ENCODE peak calls at places on chromosome 18, in six cellular contexts. N is K562, C is IMR-90, M is H1, V is SK-N-SH, E is GM12878. B is an unnamed sample.

GRCh38 chr18:61173579-61173978 is 159.7 kb upstream of the CDH20 start:
- DNase-seq in M (no peak), N (no peak), C (no peak), V (no peak), E (no peak), B (no peak)

GRCh38 chr18:52118684-52119083 is 221.3 kb upstream of the DCC start:
- DNase-seq in C (no peak), M (no peak), V (no peak), E (no peak), N (no peak), B (no peak)

GRCh38 chr18:11669271-11669947 is 19.7 kb upstream of the GNAL start:
- DNase-seq in V (no peak), N (no peak), E (no peak), M (no peak), C (no peak), B (no peak)

GRCh38 chr18:28002841-28003240 is 174.1 kb downstream of the CDH2 start:
- DNase-seq in N (no peak), M (no peak), V (no peak), C (no peak), E (no peak), B (no peak)

GRCh38 chr18:70390366-70391090 is 101.7 kb downstream of the SOCS6 start:
- DNase-seq in N (no peak), C (peak), E (no peak), V (no peak), M (no peak), B (no peak)

GRCh38 chr18:46482831-46483230 is 174.2 kb downstream of the LOXHD1 start:
- DNase-seq in C (no peak), M (no peak), V (no peak), E (no peak), N (no peak), B (no peak)

GRCh38 chr18:38563396-38563980 is 997.9 kb upstream of the CELF4 start:
- DNase-seq in M (no peak), N (no peak), E (no peak), V (no peak), C (no peak), B (no peak)

GRCh38 chr18:24659837-24660720 is 199.6 kb downstream of the HRH4 start:
- DNase-seq in E (no peak), M (no peak), C (peak), N (no peak), V (no peak), B (no peak)

GRCh38 chr18:27750014-27750413 is 426.9 kb downstream of the CDH2 start:
- DNase-seq in V (peak), C (peak), M (peak), N (no peak), E (no peak), B (no peak)

GRCh38 chr18:50192903-50193795 is 1.8 kb downstream of the MYO5B start:
- DNase-seq in E (no peak), C (no peak), V (peak), M (no peak), N (no peak), B (no peak)

GRCh38 chr18:71878226-71878625 is 665.9 kb downstream of the CBLN2 start:
- DNase-seq in M (no peak), E (no peak), N (no peak), C (no peak), V (no peak), B (no peak)

GRCh38 chr18:23950644-23951043 is 63.9 kb upstream of the TTC39C start:
- DNase-seq in C (no peak), V (no peak), N (no peak), E (no peak), M (no peak), B (no peak)

GRCh38 chr18:6482198-6482977 is 67.7 kb upstream of the L3MBTL4 start:
- DNase-seq in C (peak), N (peak), E (no peak), M (peak), V (peak), B (peak)

GRCh38 chr18:65567372-65567771 is 183.4 kb upstream of the CDH7 start:
- DNase-seq in N (no peak), C (no peak), V (peak), M (no peak), E (no peak), B (no peak)

GRCh38 chr18:38693085-38693484 is 1127.5 kb upstream of the CELF4 start:
- DNase-seq in E (no peak), C (no peak), M (no peak), N (no peak), V (no peak), B (no peak)

GRCh38 chr18:78670778-78671405 is 308.7 kb upstream of the SALL3 start:
- DNase-seq in M (no peak), V (no peak), C (no peak), E (no peak), N (no peak), B (no peak)

GRCh38 chr18:31551883-31552282 is 39.8 kb upstream of the TTR start:
- DNase-seq in V (no peak), M (no peak), C (no peak), N (no peak), E (no peak), B (no peak)

GRCh38 chr18:29160123-29160522 is 983.2 kb upstream of the CDH2 start:
- DNase-seq in V (no peak), N (no peak), M (no peak), E (no peak), C (no peak), B (no peak)

GRCh38 chr18:43596106-43596712 is 318.9 kb upstream of the SYT4 start:
- DNase-seq in M (no peak), V (peak), E (no peak), C (peak), N (peak), B (peak)

GRCh38 chr18:11034816-11035215 is 114.6 kb downstream of the PIEZO2 start:
- DNase-seq in E (no peak), N (no peak), C (peak), M (no peak), V (no peak), B (no peak)

GRCh38 chr18:7281579-7281978 is 50.7 kb downstream of the LRRC30 start:
- DNase-seq in E (no peak), M (no peak), V (no peak), N (no peak), C (no peak), B (no peak)

GRCh38 chr18:55912071-55912470 is 324.1 kb upstream of the TCF4 start:
- DNase-seq in N (no peak), C (no peak), M (no peak), E (no peak), V (no peak), B (no peak)

GRCh38 chr18:9348766-9349165 is 14.2 kb downstream of the TWSG1 start:
- DNase-seq in C (peak), E (no peak), N (no peak), M (no peak), V (no peak), B (no peak)

GRCh38 chr18:11251229-11251890 is 102.0 kb upstream of the PIEZO2 start:
- DNase-seq in V (no peak), C (peak), M (no peak), E (no peak), N (no peak), B (no peak)

GRCh38 chr18:11408555-11408954 is 200.8 kb upstream of the SLC35G4 start:
- DNase-seq in N (no peak), M (no peak), C (no peak), V (no peak), E (no peak), B (no peak)

GRCh38 chr18:69968073-69968472 is 20.4 kb upstream of the CD226 start:
- DNase-seq in M (no peak), C (no peak), E (no peak), V (peak), N (no peak), B (no peak)

GRCh38 chr18:1018211-1018651 is 113.6 kb downstream of the ADCYAP1 start:
- DNase-seq in C (peak), N (no peak), V (no peak), E (no peak), M (no peak), B (no peak)

GRCh38 chr18:57062178-57062577 is 84.7 kb upstream of the BOD1L2 start:
- DNase-seq in V (no peak), M (no peak), N (no peak), C (no peak), E (no peak), B (no peak)

GRCh38 chr18:57060814-57061213 is 86.1 kb upstream of the BOD1L2 start:
- DNase-seq in V (no peak), E (no peak), C (no peak), N (no peak), M (no peak), B (no peak)

GRCh38 chr18:57059366-57059765 is 87.5 kb upstream of the BOD1L2 start:
- DNase-seq in C (no peak), M (no peak), E (no peak), N (no peak), V (no peak), B (no peak)

GRCh38 chr18:57063601-57064000 is 83.3 kb upstream of the BOD1L2 start:
- DNase-seq in V (no peak), M (no peak), E (no peak), N (no peak), C (no peak), B (no peak)

DNA sequence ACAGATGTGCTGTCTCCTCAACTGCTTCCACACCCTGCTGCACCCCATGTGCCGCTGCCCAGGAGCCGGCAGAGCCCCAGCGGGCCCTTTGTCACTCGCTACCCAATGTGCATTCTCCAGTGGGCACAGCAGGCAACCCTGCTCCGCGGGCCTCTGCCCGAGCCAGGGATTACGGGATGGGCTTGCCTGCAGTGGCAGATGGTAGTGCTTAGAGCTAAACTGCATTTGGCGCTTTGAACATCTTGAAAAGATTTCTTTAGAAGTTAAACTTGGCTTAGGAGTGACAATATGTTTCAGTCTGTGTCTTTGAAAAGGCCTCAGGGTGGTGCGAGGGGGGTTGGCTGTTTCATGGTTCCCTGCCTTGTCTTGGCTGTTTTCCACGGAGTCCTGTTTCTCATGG is 84.0 kb upstream of the BOD1L2 start:
- DNase-seq in E (no peak), N (no peak), M (no peak), V (no peak), C (no peak), B (no peak)
- TF ChIP-seq RFX5 in E (no peak), N (no peak), M (no peak), V (no peak), C (no peak), B (no peak)

GRCh38 chr18:48161201-48161910 is 230.9 kb upstream of the SMAD2 start:
- DNase-seq in C (peak), N (peak), V (peak), M (no peak), E (no peak), B (peak)
- TF ChIP-seq RFX5 in C (no peak), N (no peak), V (no peak), M (no peak), E (no peak), B (no peak)

GRCh38 chr18:26621161-26622026 is 73.0 kb upstream of the KCTD1 start:
- DNase-seq in N (peak), V (peak), C (no peak), M (peak), E (no peak), B (peak)
- TF ChIP-seq RFX5 in N (no peak), V (no peak), C (no peak), M (no peak), E (no peak), B (no peak)

DNA sequence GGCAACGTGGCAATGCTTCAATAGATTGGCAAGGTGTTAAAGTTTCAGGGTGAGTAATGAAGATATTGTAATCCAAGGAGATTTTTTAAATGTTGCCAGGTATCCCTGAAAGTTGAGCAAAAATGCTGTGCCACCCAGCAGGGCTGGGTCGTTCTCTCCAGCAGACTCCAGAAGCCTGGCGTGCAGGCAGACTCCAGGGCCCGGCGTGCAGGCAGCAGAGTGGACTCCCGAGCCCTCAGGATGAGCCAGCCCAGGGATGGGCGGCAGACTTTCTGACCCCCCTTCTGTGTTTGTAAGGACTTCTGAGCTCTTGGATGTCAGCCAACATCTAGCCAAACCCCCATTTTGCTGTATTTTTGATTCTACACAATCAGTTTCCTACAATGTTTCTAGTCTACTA is 289.1 kb downstream of the ZNF516 start:
- DNase-seq in E (no peak), V (no peak), M (no peak), N (no peak), C (no peak), B (no peak)
- TF ChIP-seq RFX5 in E (no peak), V (no peak), M (no peak), N (no peak), C (no peak), B (no peak)

GRCh38 chr18:54528942-54529376 is 62.1 kb upstream of the DYNAP start:
- DNase-seq in M (peak), C (no peak), E (no peak), N (no peak), V (no peak), B (no peak)
- TF ChIP-seq RFX5 in M (no peak), C (no peak), E (no peak), N (no peak), V (no peak), B (no peak)

GRCh38 chr18:22830511-22830910 is 102.6 kb upstream of the RBBP8 start:
- DNase-seq in C (no peak), N (no peak), E (no peak), V (no peak), M (no peak), B (no peak)
- TF ChIP-seq RFX5 in C (no peak), N (no peak), E (no peak), V (no peak), M (no peak), B (no peak)

GRCh38 chr18:12884521-12885323 is 685 bp upstream of the PTPN2 start:
- DNase-seq in E (no peak), V (no peak), C (no peak), N (no peak), M (no peak), B (no peak)

GRCh38 chr18:12882416-12882815 is 1.6 kb downstream of the PTPN2 start:
- DNase-seq in C (peak), E (no peak), M (no peak), N (no peak), V (no peak), B (no peak)

GRCh38 chr18:12885500-12885899 is 1.5 kb upstream of the PTPN2 start:
- DNase-seq in N (peak), C (no peak), M (peak), E (peak), V (no peak), B (no peak)

GRCh38 chr18:12883684-12884520 is at the start of gene PTPN2:
- DNase-seq in V (peak), C (peak), E (peak), N (peak), M (peak), B (peak)

GRCh38 chr18:12883003-12883683 is 894 bp downstream of the PTPN2 start:
- DNase-seq in C (no peak), N (no peak), E (no peak), M (no peak), V (peak), B (no peak)
- TF ChIP-seq RFX5 in C (no peak), N (no peak), E (no peak), M (no peak), V (no peak), B (no peak)

GRCh38 chr18:75132471-75132870 is 76.5 kb downstream of the PTGR3 start:
- DNase-seq in V (no peak), N (no peak), C (no peak), M (no peak), E (no peak), B (no peak)

GRCh38 chr18:75132068-75132467 is 76.9 kb downstream of the PTGR3 start:
- DNase-seq in C (no peak), V (no peak), N (no peak), M (no peak), E (no peak), B (no peak)

GRCh38 chr18:75130591-75131274 is 78.2 kb downstream of the PTGR3 start:
- DNase-seq in N (no peak), C (peak), V (peak), E (no peak), M (no peak), B (no peak)

GRCh38 chr18:75132931-75133525 is 75.9 kb downstream of the PTGR3 start:
- DNase-seq in N (no peak), C (no peak), E (no peak), M (no peak), V (no peak), B (no peak)

DNA sequence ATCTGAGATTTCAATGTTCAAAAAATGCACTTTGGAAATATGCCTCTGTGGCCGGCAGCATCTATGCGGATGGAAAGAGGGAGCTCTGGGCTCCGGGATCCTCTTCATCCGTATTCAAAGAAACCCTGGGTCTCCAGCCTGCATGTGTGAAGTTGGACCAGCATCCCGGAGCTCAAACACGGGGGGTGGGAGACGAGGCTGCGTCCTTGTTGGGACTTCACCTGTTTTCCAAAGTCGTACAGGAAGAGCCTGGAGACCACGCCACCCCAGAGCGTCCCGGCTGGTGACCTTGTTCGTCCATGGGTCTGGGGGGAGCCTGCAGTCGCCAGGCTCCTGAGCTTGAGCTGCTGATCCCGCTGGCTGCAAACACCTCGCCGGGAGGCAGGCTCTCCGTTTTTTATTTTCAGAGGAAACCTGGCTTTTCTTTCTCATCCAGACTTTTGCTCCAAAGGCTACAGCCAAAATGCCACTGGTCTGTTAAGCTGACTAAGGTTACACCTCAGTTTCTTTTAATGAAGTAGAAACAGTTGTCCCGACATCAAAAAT is 77.4 kb downstream of the PTGR3 start:
- DNase-seq in V (no peak), E (no peak), M (no peak), C (no peak), N (no peak), B (no peak)
- TF ChIP-seq RFX5 in V (no peak), E (no peak), M (no peak), C (no peak), N (no peak), B (no peak)

GRCh38 chr18:63316612-63317555 is 2.7 kb downstream of the BCL2 start:
- DNase-seq in N (no peak), V (no peak), C (no peak), E (no peak), M (no peak), B (no peak)
- TF ChIP-seq RFX5 in N (no peak), V (no peak), C (no peak), E (no peak), M (no peak), B (no peak)

DNA sequence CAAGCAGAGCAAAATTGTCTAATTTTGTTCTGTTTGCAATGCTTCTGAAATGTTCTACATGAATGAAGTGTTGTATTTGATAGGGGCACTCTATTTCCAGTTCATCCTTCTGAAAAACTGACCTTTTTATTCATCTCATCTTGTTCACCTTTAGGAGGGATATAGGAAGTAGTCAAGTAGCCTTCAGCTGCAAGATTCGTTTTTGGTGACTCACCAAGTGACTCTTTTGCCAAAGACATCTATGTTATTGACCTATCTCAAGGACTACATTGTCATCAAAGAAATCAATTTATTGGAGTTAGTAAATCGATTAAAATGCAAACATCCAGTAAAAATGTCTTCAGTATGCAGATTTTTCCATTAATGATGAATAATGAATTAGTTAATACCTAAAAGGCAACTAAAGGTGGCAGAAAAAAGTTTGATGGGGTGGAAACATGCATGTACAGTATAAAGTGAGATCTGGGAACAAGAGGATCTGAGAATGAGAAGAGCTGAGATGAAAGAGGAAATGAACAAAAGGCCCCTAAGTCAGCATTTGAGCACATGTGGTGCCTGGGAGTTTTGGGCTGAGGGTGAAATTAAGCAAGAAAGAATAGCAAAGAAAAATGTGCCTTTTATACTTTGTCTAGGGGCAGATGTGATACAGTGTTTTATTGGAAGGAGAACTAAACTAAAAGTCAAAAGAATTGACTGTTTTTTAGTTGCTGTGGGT is 255.1 kb upstream of the LINC00305 start:
- DNase-seq in M (no peak), V (no peak), E (no peak), C (no peak), N (no peak), B (no peak)
- TF ChIP-seq RFX5 in M (no peak), V (no peak), E (no peak), C (no peak), N (no peak), B (no peak)

B was measured in A549.